ENCODE peak calls at places on chromosomes 11 and 22, in nine cellular contexts. B, Q, N, R, E, T, X, L and U are unnamed samples.
A peak's percentile ranks its signal among the peaks of the same experiment; 100 is the strongest.

GRCh38 chr22:38034884-38035529 is 22.2 kb upstream of the PICK1 start:
- DNase-seq in X (peak; percentile 6), Q (no peak), B (no peak), E (no peak), L (no peak), R (no peak), N (no peak), T (no peak), U (no peak)

GRCh38 chr11:73326929-73327811 is 19.1 kb downstream of the ARHGEF17 start:
- DNase-seq in L (peak; percentile 49), R (no peak), Q (no peak), E (no peak), T (no peak), B (no peak), X (no peak), N (peak; percentile 37), U (peak; percentile 64)

GRCh38 chr22:50704510-50705218 is 32.0 kb downstream of the SHANK3 start:
- DNase-seq in L (no peak), N (no peak), E (peak; percentile 8), B (no peak), X (peak; percentile 44), Q (no peak), R (no peak), T (no peak), U (no peak)

GRCh38 chr22:50019316-50019715 is 6.8 kb upstream of the IL17REL start:
- DNase-seq in B (no peak), L (no peak), N (no peak), E (no peak), T (no peak), Q (no peak), R (no peak), X (no peak), U (no peak)

GRCh38 chr11:4094348-4095291 is at the start of gene RRM1:
- DNase-seq in B (peak; percentile 94), Q (peak; percentile 96), L (peak; percentile 96), R (peak; percentile 93), X (peak; percentile 95), N (peak; percentile 94), E (peak; percentile 91), T (peak; percentile 90), U (peak; percentile 96)

GRCh38 chr11:93525601-93526000 is 17.6 kb downstream of the SMCO4 start:
- DNase-seq in X (no peak), B (no peak), L (peak; percentile 39), E (peak; percentile 26), N (no peak), T (peak; percentile 56), Q (peak; percentile 39), R (no peak), U (peak; percentile 51)

GRCh38 chr22:35540600-35541253 is at the start of gene RASD2:
- DNase-seq in B (peak; percentile 24), N (peak; percentile 31), E (peak; percentile 57), X (no peak), R (peak; percentile 51), L (peak; percentile 42), Q (peak; percentile 35), T (peak; percentile 22), U (peak; percentile 49)

GRCh38 chr11:106493751-106494150 is 416.3 kb downstream of the AASDHPPT start:
- DNase-seq in N (no peak), E (no peak), R (no peak), L (peak; percentile 66), Q (no peak), X (no peak), B (no peak), T (no peak), U (peak; percentile 59)

GRCh38 chr11:118526688-118527087 is 586 bp upstream of the TTC36 start:
- DNase-seq in X (no peak), B (no peak), N (no peak), L (no peak), R (no peak), T (no peak), Q (no peak), E (no peak), U (no peak)

GRCh38 chr11:20156876-20157613 is 3.2 kb downstream of the DBX1 start:
- DNase-seq in R (no peak), B (no peak), N (peak; percentile 15), Q (peak; percentile 53), X (no peak), L (no peak), E (no peak), T (no peak), U (no peak)

GRCh38 chr11:20160425-20161229 is at the start of gene DBX1:
- DNase-seq in Q (no peak), E (no peak), R (no peak), X (no peak), N (no peak), T (no peak), L (no peak), B (no peak), U (no peak)

GRCh38 chr11:20157768-20158167 is 2.5 kb downstream of the DBX1 start:
- DNase-seq in N (no peak), X (no peak), B (no peak), Q (no peak), T (no peak), E (no peak), L (no peak), R (no peak), U (no peak)

GRCh38 chr11:20159680-20160381 is 444 bp downstream of the DBX1 start:
- DNase-seq in B (no peak), Q (no peak), R (no peak), E (no peak), N (no peak), L (no peak), T (no peak), X (no peak), U (no peak)

DNA sequence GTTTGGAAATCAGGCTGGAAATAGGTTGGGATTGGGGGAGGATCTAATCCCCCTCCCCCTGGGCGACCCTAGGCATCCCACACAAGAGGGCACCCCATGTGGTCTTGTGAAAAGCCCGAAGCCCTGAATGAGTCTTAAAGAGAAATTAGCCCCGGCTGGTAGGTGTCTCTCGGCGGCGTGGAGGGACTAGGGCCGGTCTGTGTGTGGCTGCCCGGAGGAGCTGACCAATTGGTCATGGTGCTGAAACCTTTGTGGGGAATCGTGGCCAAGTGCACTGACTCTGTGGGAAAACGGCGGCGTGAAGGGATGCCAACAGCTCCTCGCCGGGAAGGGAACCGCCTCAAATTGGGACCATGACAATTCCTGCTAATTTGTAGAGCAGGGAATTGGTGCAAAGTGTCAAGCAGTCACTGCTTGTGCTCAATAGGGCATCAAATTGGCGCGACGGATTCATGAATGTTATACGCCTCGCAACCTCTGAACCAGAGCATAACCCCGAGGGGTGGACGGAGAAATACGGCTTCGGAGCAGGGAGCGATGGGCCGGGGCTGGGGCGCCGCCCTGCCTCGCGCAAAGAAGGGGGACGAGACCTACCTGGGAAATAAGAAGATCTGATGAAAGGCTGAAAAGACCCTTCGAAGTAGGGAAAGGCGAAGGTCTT is 1.5 kb downstream of the DBX1 start:
- DNase-seq in Q (peak; percentile 4), E (no peak), T (peak; percentile 40), N (peak; percentile 70), B (peak; percentile 9), R (no peak), X (peak; percentile 53), L (peak; percentile 82), U (peak; percentile 53)
- H3K4me3 ChIP-seq in Q (no peak overlapping the region), E (no peak overlapping the region), T (no peak overlapping the region), N (no peak overlapping the region), B (no peak overlapping the region), R (no peak overlapping the region), X (no peak overlapping the region), L (no peak overlapping the region), U (no peak overlapping the region)

GRCh38 chr11:67262731-67263675 is 3.3 kb upstream of the GRK2 start:
- DNase-seq in Q (peak; percentile 82), E (peak; percentile 88), R (peak; percentile 98), T (peak; percentile 88), L (peak; percentile 91), X (peak; percentile 88), N (peak; percentile 87), B (peak; percentile 75), U (peak; percentile 85)
- H3K4me3 ChIP-seq in Q (peak overlapping the region; percentile 53), E (no peak overlapping the region), R (no peak overlapping the region), T (no peak overlapping the region), L (no peak overlapping the region), X (peak overlapping the region; percentile 11), N (no peak overlapping the region), B (no peak overlapping the region), U (no peak overlapping the region)

GRCh38 chr11:75339685-75340409 is 11.6 kb downstream of the ARRB1 start:
- DNase-seq in B (no peak), X (no peak), Q (no peak), N (no peak), T (no peak), L (no peak), E (peak; percentile 94), R (no peak), U (no peak)
- H3K4me3 ChIP-seq in B (no peak overlapping the region), X (peak overlapping the region; percentile 33), Q (no peak overlapping the region), N (no peak overlapping the region), T (no peak overlapping the region), L (peak overlapping the region; percentile 53), E (peak overlapping the region; percentile 40), R (no peak overlapping the region), U (no peak overlapping the region)

GRCh38 chr11:20131744-20132666 is 28.3 kb downstream of the DBX1 start:
- DNase-seq in R (peak; percentile 74), X (peak; percentile 63), E (no peak), Q (peak; percentile 45), N (peak; percentile 70), T (no peak), L (peak; percentile 79), B (peak; percentile 50), U (peak; percentile 50)
- H3K4me3 ChIP-seq in R (peak overlapping the region; percentile 29), X (peak overlapping the region; percentile 56), E (no peak overlapping the region), Q (peak overlapping the region; percentile 10), N (no peak overlapping the region), T (no peak overlapping the region), L (peak overlapping the region; percentile 72), B (peak overlapping the region; percentile 16), U (peak overlapping the region; percentile 71)